ENCODE peak calls at places on chromosomes 11 and 22, in six cellular contexts. E, L, Y, P, D and U are unnamed samples.

GRCh38 chr22:22812031-22812905 is 75.3 kb upstream of the IGLL5 start:
- DNase-seq in E (no peak), L (no peak), Y (no peak), P (peak; percentile 9), D (no peak), U (no peak)

GRCh38 chr22:31148953-31149627 is 8.8 kb upstream of the PLA2G3 start:
- DNase-seq in E (peak; percentile 94), L (peak; percentile 72), Y (no peak), P (peak; percentile 52), D (peak; percentile 69), U (peak; percentile 82)

GRCh38 chr11:119892311-119892808 is 163.4 kb upstream of the NECTIN1 start:
- DNase-seq in E (no peak), L (no peak), Y (no peak), P (no peak), D (no peak), U (peak; percentile 31)

GRCh38 chr22:48347311-48347710 is 1480.4 kb downstream of the BRD1 start:
- DNase-seq in E (no peak), L (no peak), Y (no peak), P (no peak), D (no peak), U (no peak)

GRCh38 chr11:28757725-28758515 is 649.7 kb downstream of the METTL15 start:
- DNase-seq in E (no peak), L (no peak), Y (no peak), P (no peak), D (no peak), U (no peak)

GRCh38 chr22:46007848-46008261 is 30.9 kb upstream of the WNT7B start:
- DNase-seq in E (no peak), L (peak; percentile 89), Y (no peak), P (no peak), D (no peak), U (peak; percentile 92)

GRCh38 chr22:32648486-32648885 is 153.0 kb upstream of the TIMP3 start:
- DNase-seq in E (no peak), L (no peak), Y (no peak), P (no peak), D (no peak), U (no peak)

GRCh38 chr11:74195828-74196227 is 24.7 kb downstream of the PPME1 start:
- DNase-seq in E (no peak), L (no peak), Y (no peak), P (no peak), D (no peak), U (no peak)

GRCh38 chr11:78414321-78415051 is 3.1 kb downstream of the GAB2 start:
- DNase-seq in E (peak; percentile 17), L (no peak), Y (no peak), P (no peak), D (peak; percentile 37), U (no peak)

GRCh38 chr11:111336582-111337256 is 38.4 kb downstream of the POU2AF3 start:
- DNase-seq in E (no peak), L (no peak), Y (no peak), P (no peak), D (no peak), U (no peak)

GRCh38 chr11:34960277-34960676 is 43.9 kb downstream of the PDHX start:
- DNase-seq in E (no peak), L (no peak), Y (no peak), P (no peak), D (no peak), U (peak; percentile 22)

GRCh38 chr11:67584205-67584880 is 731 bp downstream of the GSTP1 start:
- DNase-seq in E (peak; percentile 28), L (peak; percentile 74), Y (no peak), P (peak; percentile 49), D (peak; percentile 33), U (peak; percentile 79)

GRCh38 chr11:79309402-79309801 is 131.4 kb downstream of the TENM4 start:
- DNase-seq in E (no peak), L (no peak), Y (no peak), P (no peak), D (no peak), U (no peak)

GRCh38 chr11:62542111-62542745 is 4.4 kb downstream of the AHNAK start:
- DNase-seq in E (no peak), L (no peak), Y (no peak), P (no peak), D (no peak), U (no peak)

GRCh38 chr22:20551805-20552449 is 44.5 kb downstream of the MED15 start:
- DNase-seq in E (no peak), L (no peak), Y (peak; percentile 82), P (no peak), D (no peak), U (peak; percentile 37)

GRCh38 chr22:34800265-34800664 is 265.7 kb upstream of the ISX start:
- DNase-seq in E (no peak), L (no peak), Y (no peak), P (no peak), D (no peak), U (no peak)

GRCh38 chr22:50222508-50222907 is 21.7 kb downstream of the SELENOO start:
- DNase-seq in E (no peak), L (no peak), Y (no peak), P (no peak), D (no peak), U (no peak)

GRCh38 chr11:107044503-107044902 is 26.2 kb upstream of the GUCY1A2 start:
- DNase-seq in E (no peak), L (no peak), Y (no peak), P (no peak), D (no peak), U (no peak)

GRCh38 chr11:6251120-6251733 is 8.4 kb upstream of the CCKBR start:
- DNase-seq in E (peak; percentile 80), L (peak; percentile 66), Y (peak; percentile 76), P (peak; percentile 70), D (peak; percentile 69), U (peak; percentile 58)

GRCh38 chr22:44394246-44395115 is 81.7 kb upstream of the SHISAL1 start:
- DNase-seq in E (no peak), L (no peak), Y (no peak), P (no peak), D (no peak), U (no peak)

GRCh38 chr22:46077669-46078099 is 72.6 kb upstream of the PPARA start:
- DNase-seq in E (no peak), L (peak; percentile 48), Y (no peak), P (no peak), D (no peak), U (peak; percentile 25)

GRCh38 chr22:26601726-26602125 is 11.8 kb upstream of the TPST2 start:
- DNase-seq in E (no peak), L (no peak), Y (no peak), P (no peak), D (no peak), U (no peak)

GRCh38 chr22:37018815-37019308 is 385 bp downstream of the TST start:
- DNase-seq in E (peak; percentile 53), L (peak; percentile 85), Y (no peak), P (no peak), D (peak; percentile 19), U (peak; percentile 76)

GRCh38 chr22:46406349-46406748 is 70.8 kb downstream of the TRMU start:
- DNase-seq in E (no peak), L (no peak), Y (no peak), P (no peak), D (no peak), U (peak; percentile 50)

GRCh38 chr11:24516658-24517057 is 19.8 kb downstream of the LUZP2 start:
- DNase-seq in E (no peak), L (no peak), Y (no peak), P (no peak), D (no peak), U (no peak)

GRCh38 chr11:93704237-93704636 is 37.1 kb downstream of the TAF1D start:
- DNase-seq in E (no peak), L (no peak), Y (no peak), P (no peak), D (no peak), U (no peak)

GRCh38 chr22:20568502-20569058 is 61.2 kb downstream of the MED15 start:
- DNase-seq in E (no peak), L (no peak), Y (no peak), P (no peak), D (no peak), U (peak; percentile 9)

GRCh38 chr11:112310414-112310813 is 49.8 kb upstream of the PLET1 start:
- DNase-seq in E (no peak), L (no peak), Y (no peak), P (no peak), D (no peak), U (no peak)

GRCh38 chr22:28112548-28113043 is 193.5 kb upstream of the PITPNB start:
- DNase-seq in E (peak; percentile 67), L (no peak), Y (no peak), P (peak; percentile 42), D (peak; percentile 52), U (peak; percentile 44)

GRCh38 chr11:97557399-97557798 is 1167.6 kb downstream of the JRKL start:
- DNase-seq in E (no peak), L (no peak), Y (no peak), P (no peak), D (peak; percentile 11), U (no peak)

GRCh38 chr11:76524919-76525318 is 80.1 kb downstream of the EMSY start:
- DNase-seq in E (no peak), L (no peak), Y (no peak), P (no peak), D (peak; percentile 40), U (peak; percentile 35)

GRCh38 chr11:23399995-23400394 is 539.7 kb upstream of the CCDC179 start:
- DNase-seq in E (no peak), L (no peak), Y (no peak), P (no peak), D (no peak), U (no peak)

GRCh38 chr11:48018561-48019229 is 38.3 kb downstream of the PTPRJ start:
- DNase-seq in E (no peak), L (no peak), Y (no peak), P (no peak), D (peak; percentile 92), U (no peak)

GRCh38 chr22:29306830-29307657 is 594 bp downstream of the GAS2L1 start:
- DNase-seq in E (peak; percentile 91), L (peak; percentile 82), Y (peak; percentile 67), P (no peak), D (peak; percentile 63), U (peak; percentile 90)

GRCh38 chr22:20004464-20004863 is 12.2 kb downstream of the ARVCF start:
- DNase-seq in E (no peak), L (no peak), Y (no peak), P (no peak), D (no peak), U (no peak)

GRCh38 chr22:21754523-21755128 is 19.0 kb upstream of the YPEL1 start:
- DNase-seq in E (no peak), L (peak; percentile 53), Y (no peak), P (no peak), D (no peak), U (peak; percentile 57)

GRCh38 chr11:67275606-67276409 is 9.5 kb downstream of the GRK2 start:
- DNase-seq in E (no peak), L (peak; percentile 23), Y (no peak), P (no peak), D (no peak), U (peak; percentile 22)

GRCh38 chr11:128190312-128190711 is 397.0 kb downstream of the ETS1 start:
- DNase-seq in E (no peak), L (no peak), Y (no peak), P (no peak), D (no peak), U (no peak)